ENCODE peak calls at places on chromosomes 7 and 10, in seven cellular contexts. One of them, this sample, is unnamed.

GRCh38 chr10:20839141-20839540 is 58.0 kb downstream of the NEBL start:
- DNase-seq in stimulated activated CD4-positive, alpha-beta T cell treated with anti-CD3 and anti-CD28 coated beads, Interleukin-1b, Interleukin-23, amount 100 ng/mL, for 4 hours: no peak
- DNase-seq in adipocyte: no peak
- DNase-seq in effector CD4-positive, alpha-beta T cell: no peak
- DNase-seq in hepatocyte: no peak
- DNase-seq in dorsolateral prefrontal cortex: no peak
- DNase-seq in activated naive CD8-positive, alpha-beta T cell treated with anti-CD3 and anti-CD28 coated beads, Interleukin-2, amount 50 U/mL, for 24 hours: no peak
- DNase-seq in this sample: no peak

GRCh38 chr7:3393862-3394261 is 92.8 kb downstream of the SDK1 start:
- DNase-seq in dorsolateral prefrontal cortex: no peak
- DNase-seq in adipocyte: no peak
- DNase-seq in activated naive CD8-positive, alpha-beta T cell treated with anti-CD3 and anti-CD28 coated beads, Interleukin-2, amount 50 U/mL, for 24 hours: no peak
- DNase-seq in hepatocyte: no peak
- DNase-seq in stimulated activated CD4-positive, alpha-beta T cell treated with anti-CD3 and anti-CD28 coated beads, Interleukin-1b, Interleukin-23, amount 100 ng/mL, for 4 hours: no peak
- DNase-seq in effector CD4-positive, alpha-beta T cell: no peak
- DNase-seq in this sample: no peak

GRCh38 chr10:38054361-38054797 is 39.8 kb upstream of the ZNF37A start:
- DNase-seq in adipocyte: peak
- DNase-seq in activated naive CD8-positive, alpha-beta T cell treated with anti-CD3 and anti-CD28 coated beads, Interleukin-2, amount 50 U/mL, for 24 hours: no peak
- DNase-seq in stimulated activated CD4-positive, alpha-beta T cell treated with anti-CD3 and anti-CD28 coated beads, Interleukin-1b, Interleukin-23, amount 100 ng/mL, for 4 hours: no peak
- DNase-seq in dorsolateral prefrontal cortex: no peak
- DNase-seq in hepatocyte: peak
- DNase-seq in effector CD4-positive, alpha-beta T cell: no peak
- DNase-seq in this sample: no peak

GRCh38 chr7:140330128-140330527 is 68.2 kb downstream of the SLC37A3 start:
- DNase-seq in stimulated activated CD4-positive, alpha-beta T cell treated with anti-CD3 and anti-CD28 coated beads, Interleukin-1b, Interleukin-23, amount 100 ng/mL, for 4 hours: no peak
- DNase-seq in activated naive CD8-positive, alpha-beta T cell treated with anti-CD3 and anti-CD28 coated beads, Interleukin-2, amount 50 U/mL, for 24 hours: no peak
- DNase-seq in dorsolateral prefrontal cortex: peak
- DNase-seq in effector CD4-positive, alpha-beta T cell: no peak
- DNase-seq in adipocyte: no peak
- DNase-seq in hepatocyte: no peak
- DNase-seq in this sample: no peak

GRCh38 chr10:103800789-103801540 is 54.4 kb downstream of the SH3PXD2A start:
- DNase-seq in activated naive CD8-positive, alpha-beta T cell treated with anti-CD3 and anti-CD28 coated beads, Interleukin-2, amount 50 U/mL, for 24 hours: peak
- DNase-seq in stimulated activated CD4-positive, alpha-beta T cell treated with anti-CD3 and anti-CD28 coated beads, Interleukin-1b, Interleukin-23, amount 100 ng/mL, for 4 hours: peak
- DNase-seq in effector CD4-positive, alpha-beta T cell: no peak
- DNase-seq in hepatocyte: no peak
- DNase-seq in dorsolateral prefrontal cortex: no peak
- DNase-seq in adipocyte: no peak
- DNase-seq in this sample: peak

GRCh38 chr7:66502230-66503035 is 126.2 kb upstream of the KCTD7 start:
- DNase-seq in dorsolateral prefrontal cortex: no peak
- DNase-seq in stimulated activated CD4-positive, alpha-beta T cell treated with anti-CD3 and anti-CD28 coated beads, Interleukin-1b, Interleukin-23, amount 100 ng/mL, for 4 hours: no peak
- DNase-seq in effector CD4-positive, alpha-beta T cell: no peak
- DNase-seq in adipocyte: no peak
- DNase-seq in activated naive CD8-positive, alpha-beta T cell treated with anti-CD3 and anti-CD28 coated beads, Interleukin-2, amount 50 U/mL, for 24 hours: no peak
- DNase-seq in hepatocyte: no peak
- DNase-seq in this sample: peak

GRCh38 chr7:12635830-12636229 is 51.6 kb upstream of the ARL4A start:
- DNase-seq in hepatocyte: no peak
- DNase-seq in adipocyte: peak
- DNase-seq in effector CD4-positive, alpha-beta T cell: no peak
- DNase-seq in stimulated activated CD4-positive, alpha-beta T cell treated with anti-CD3 and anti-CD28 coated beads, Interleukin-1b, Interleukin-23, amount 100 ng/mL, for 4 hours: no peak
- DNase-seq in activated naive CD8-positive, alpha-beta T cell treated with anti-CD3 and anti-CD28 coated beads, Interleukin-2, amount 50 U/mL, for 24 hours: no peak
- DNase-seq in dorsolateral prefrontal cortex: no peak
- DNase-seq in this sample: no peak

GRCh38 chr7:27347261-27347610 is 104.6 kb downstream of the EVX1 start:
- DNase-seq in dorsolateral prefrontal cortex: no peak
- DNase-seq in adipocyte: no peak
- DNase-seq in activated naive CD8-positive, alpha-beta T cell treated with anti-CD3 and anti-CD28 coated beads, Interleukin-2, amount 50 U/mL, for 24 hours: no peak
- DNase-seq in effector CD4-positive, alpha-beta T cell: no peak
- DNase-seq in hepatocyte: no peak
- DNase-seq in stimulated activated CD4-positive, alpha-beta T cell treated with anti-CD3 and anti-CD28 coated beads, Interleukin-1b, Interleukin-23, amount 100 ng/mL, for 4 hours: no peak
- DNase-seq in this sample: no peak

GRCh38 chr10:63630085-63630927 is 109.1 kb downstream of the REEP3 start:
- DNase-seq in effector CD4-positive, alpha-beta T cell: peak
- DNase-seq in dorsolateral prefrontal cortex: peak
- DNase-seq in adipocyte: peak
- DNase-seq in activated naive CD8-positive, alpha-beta T cell treated with anti-CD3 and anti-CD28 coated beads, Interleukin-2, amount 50 U/mL, for 24 hours: peak
- DNase-seq in stimulated activated CD4-positive, alpha-beta T cell treated with anti-CD3 and anti-CD28 coated beads, Interleukin-1b, Interleukin-23, amount 100 ng/mL, for 4 hours: peak
- DNase-seq in hepatocyte: peak
- DNase-seq in this sample: peak

GRCh38 chr10:114110174-114110972 is 63.6 kb downstream of the CCDC186 start:
- DNase-seq in effector CD4-positive, alpha-beta T cell: no peak
- DNase-seq in activated naive CD8-positive, alpha-beta T cell treated with anti-CD3 and anti-CD28 coated beads, Interleukin-2, amount 50 U/mL, for 24 hours: no peak
- DNase-seq in hepatocyte: peak
- DNase-seq in stimulated activated CD4-positive, alpha-beta T cell treated with anti-CD3 and anti-CD28 coated beads, Interleukin-1b, Interleukin-23, amount 100 ng/mL, for 4 hours: no peak
- DNase-seq in adipocyte: no peak
- DNase-seq in dorsolateral prefrontal cortex: no peak
- DNase-seq in this sample: peak

GRCh38 chr10:73812662-73813061 is 1.3 kb upstream of the NDST2 start:
- DNase-seq in activated naive CD8-positive, alpha-beta T cell treated with anti-CD3 and anti-CD28 coated beads, Interleukin-2, amount 50 U/mL, for 24 hours: no peak
- DNase-seq in hepatocyte: no peak
- DNase-seq in effector CD4-positive, alpha-beta T cell: no peak
- DNase-seq in adipocyte: no peak
- DNase-seq in stimulated activated CD4-positive, alpha-beta T cell treated with anti-CD3 and anti-CD28 coated beads, Interleukin-1b, Interleukin-23, amount 100 ng/mL, for 4 hours: no peak
- DNase-seq in dorsolateral prefrontal cortex: no peak
- DNase-seq in this sample: no peak

GRCh38 chr7:42159150-42159549 is 77.9 kb downstream of the GLI3 start:
- DNase-seq in adipocyte: peak
- DNase-seq in effector CD4-positive, alpha-beta T cell: no peak
- DNase-seq in dorsolateral prefrontal cortex: no peak
- DNase-seq in hepatocyte: no peak
- DNase-seq in activated naive CD8-positive, alpha-beta T cell treated with anti-CD3 and anti-CD28 coated beads, Interleukin-2, amount 50 U/mL, for 24 hours: no peak
- DNase-seq in stimulated activated CD4-positive, alpha-beta T cell treated with anti-CD3 and anti-CD28 coated beads, Interleukin-1b, Interleukin-23, amount 100 ng/mL, for 4 hours: no peak
- DNase-seq in this sample: no peak

GRCh38 chr7:66528652-66529051 is 100.0 kb upstream of the KCTD7 start:
- DNase-seq in dorsolateral prefrontal cortex: no peak
- DNase-seq in hepatocyte: no peak
- DNase-seq in stimulated activated CD4-positive, alpha-beta T cell treated with anti-CD3 and anti-CD28 coated beads, Interleukin-1b, Interleukin-23, amount 100 ng/mL, for 4 hours: no peak
- DNase-seq in effector CD4-positive, alpha-beta T cell: no peak
- DNase-seq in activated naive CD8-positive, alpha-beta T cell treated with anti-CD3 and anti-CD28 coated beads, Interleukin-2, amount 50 U/mL, for 24 hours: no peak
- DNase-seq in adipocyte: no peak
- DNase-seq in this sample: no peak

GRCh38 chr10:75773139-75773801 is 341.8 kb downstream of the LRMDA start:
- DNase-seq in adipocyte: no peak
- DNase-seq in effector CD4-positive, alpha-beta T cell: no peak
- DNase-seq in dorsolateral prefrontal cortex: no peak
- DNase-seq in hepatocyte: peak
- DNase-seq in stimulated activated CD4-positive, alpha-beta T cell treated with anti-CD3 and anti-CD28 coated beads, Interleukin-1b, Interleukin-23, amount 100 ng/mL, for 4 hours: no peak
- DNase-seq in activated naive CD8-positive, alpha-beta T cell treated with anti-CD3 and anti-CD28 coated beads, Interleukin-2, amount 50 U/mL, for 24 hours: no peak
- DNase-seq in this sample: no peak

GRCh38 chr7:73827568-73828106 is 3.2 kb upstream of the CLDN4 start:
- DNase-seq in activated naive CD8-positive, alpha-beta T cell treated with anti-CD3 and anti-CD28 coated beads, Interleukin-2, amount 50 U/mL, for 24 hours: no peak
- DNase-seq in hepatocyte: peak
- DNase-seq in effector CD4-positive, alpha-beta T cell: no peak
- DNase-seq in adipocyte: no peak
- DNase-seq in dorsolateral prefrontal cortex: no peak
- DNase-seq in stimulated activated CD4-positive, alpha-beta T cell treated with anti-CD3 and anti-CD28 coated beads, Interleukin-1b, Interleukin-23, amount 100 ng/mL, for 4 hours: no peak
- DNase-seq in this sample: no peak

GRCh38 chr7:28346256-28346655 is 66.1 kb upstream of the CREB5 start:
- DNase-seq in effector CD4-positive, alpha-beta T cell: no peak
- DNase-seq in activated naive CD8-positive, alpha-beta T cell treated with anti-CD3 and anti-CD28 coated beads, Interleukin-2, amount 50 U/mL, for 24 hours: no peak
- DNase-seq in dorsolateral prefrontal cortex: no peak
- DNase-seq in adipocyte: no peak
- DNase-seq in hepatocyte: no peak
- DNase-seq in stimulated activated CD4-positive, alpha-beta T cell treated with anti-CD3 and anti-CD28 coated beads, Interleukin-1b, Interleukin-23, amount 100 ng/mL, for 4 hours: no peak
- DNase-seq in this sample: no peak

GRCh38 chr7:80941206-80941758 is 22.4 kb upstream of the SEMA3C start:
- DNase-seq in hepatocyte: peak
- DNase-seq in dorsolateral prefrontal cortex: no peak
- DNase-seq in activated naive CD8-positive, alpha-beta T cell treated with anti-CD3 and anti-CD28 coated beads, Interleukin-2, amount 50 U/mL, for 24 hours: no peak
- DNase-seq in effector CD4-positive, alpha-beta T cell: no peak
- DNase-seq in stimulated activated CD4-positive, alpha-beta T cell treated with anti-CD3 and anti-CD28 coated beads, Interleukin-1b, Interleukin-23, amount 100 ng/mL, for 4 hours: no peak
- DNase-seq in adipocyte: peak
- DNase-seq in this sample: no peak

GRCh38 chr7:151432658-151433521 is 7.1 kb downstream of the CRYGN start:
- DNase-seq in stimulated activated CD4-positive, alpha-beta T cell treated with anti-CD3 and anti-CD28 coated beads, Interleukin-1b, Interleukin-23, amount 100 ng/mL, for 4 hours: no peak
- DNase-seq in activated naive CD8-positive, alpha-beta T cell treated with anti-CD3 and anti-CD28 coated beads, Interleukin-2, amount 50 U/mL, for 24 hours: peak
- DNase-seq in dorsolateral prefrontal cortex: no peak
- DNase-seq in hepatocyte: no peak
- DNase-seq in adipocyte: no peak
- DNase-seq in effector CD4-positive, alpha-beta T cell: peak
- DNase-seq in this sample: no peak

GRCh38 chr10:62268399-62269076 is at the start of gene RTKN2:
- DNase-seq in dorsolateral prefrontal cortex: peak
- DNase-seq in effector CD4-positive, alpha-beta T cell: peak
- DNase-seq in hepatocyte: peak
- DNase-seq in activated naive CD8-positive, alpha-beta T cell treated with anti-CD3 and anti-CD28 coated beads, Interleukin-2, amount 50 U/mL, for 24 hours: peak
- DNase-seq in stimulated activated CD4-positive, alpha-beta T cell treated with anti-CD3 and anti-CD28 coated beads, Interleukin-1b, Interleukin-23, amount 100 ng/mL, for 4 hours: peak
- DNase-seq in adipocyte: peak
- DNase-seq in this sample: peak

GRCh38 chr7:30702200-30702599 is 19.9 kb upstream of the CRHR2 start:
- DNase-seq in dorsolateral prefrontal cortex: no peak
- DNase-seq in activated naive CD8-positive, alpha-beta T cell treated with anti-CD3 and anti-CD28 coated beads, Interleukin-2, amount 50 U/mL, for 24 hours: no peak
- DNase-seq in effector CD4-positive, alpha-beta T cell: peak
- DNase-seq in stimulated activated CD4-positive, alpha-beta T cell treated with anti-CD3 and anti-CD28 coated beads, Interleukin-1b, Interleukin-23, amount 100 ng/mL, for 4 hours: no peak
- DNase-seq in hepatocyte: no peak
- DNase-seq in adipocyte: no peak
- DNase-seq in this sample: no peak

GRCh38 chr7:22811746-22812280 is 10.8 kb downstream of the TOMM7 start:
- DNase-seq in activated naive CD8-positive, alpha-beta T cell treated with anti-CD3 and anti-CD28 coated beads, Interleukin-2, amount 50 U/mL, for 24 hours: no peak
- DNase-seq in adipocyte: no peak
- DNase-seq in effector CD4-positive, alpha-beta T cell: no peak
- DNase-seq in hepatocyte: no peak
- DNase-seq in stimulated activated CD4-positive, alpha-beta T cell treated with anti-CD3 and anti-CD28 coated beads, Interleukin-1b, Interleukin-23, amount 100 ng/mL, for 4 hours: no peak
- DNase-seq in dorsolateral prefrontal cortex: no peak
- DNase-seq in this sample: no peak

GRCh38 chr7:47400741-47401206 is 181.1 kb downstream of the TNS3 start:
- DNase-seq in activated naive CD8-positive, alpha-beta T cell treated with anti-CD3 and anti-CD28 coated beads, Interleukin-2, amount 50 U/mL, for 24 hours: no peak
- DNase-seq in hepatocyte: no peak
- DNase-seq in effector CD4-positive, alpha-beta T cell: no peak
- DNase-seq in dorsolateral prefrontal cortex: no peak
- DNase-seq in adipocyte: no peak
- DNase-seq in stimulated activated CD4-positive, alpha-beta T cell treated with anti-CD3 and anti-CD28 coated beads, Interleukin-1b, Interleukin-23, amount 100 ng/mL, for 4 hours: no peak
- DNase-seq in this sample: no peak

GRCh38 chr10:84407390-84408049 is 79.1 kb downstream of the CCSER2 start:
- DNase-seq in adipocyte: no peak
- DNase-seq in dorsolateral prefrontal cortex: no peak
- DNase-seq in effector CD4-positive, alpha-beta T cell: no peak
- DNase-seq in stimulated activated CD4-positive, alpha-beta T cell treated with anti-CD3 and anti-CD28 coated beads, Interleukin-1b, Interleukin-23, amount 100 ng/mL, for 4 hours: no peak
- DNase-seq in activated naive CD8-positive, alpha-beta T cell treated with anti-CD3 and anti-CD28 coated beads, Interleukin-2, amount 50 U/mL, for 24 hours: no peak
- DNase-seq in hepatocyte: no peak
- DNase-seq in this sample: no peak

GRCh38 chr10:130014734-130015695 is 50.9 kb upstream of the EBF3 start:
- DNase-seq in activated naive CD8-positive, alpha-beta T cell treated with anti-CD3 and anti-CD28 coated beads, Interleukin-2, amount 50 U/mL, for 24 hours: no peak
- DNase-seq in adipocyte: no peak
- DNase-seq in dorsolateral prefrontal cortex: no peak
- DNase-seq in stimulated activated CD4-positive, alpha-beta T cell treated with anti-CD3 and anti-CD28 coated beads, Interleukin-1b, Interleukin-23, amount 100 ng/mL, for 4 hours: no peak
- DNase-seq in effector CD4-positive, alpha-beta T cell: no peak
- DNase-seq in hepatocyte: peak
- DNase-seq in this sample: no peak

GRCh38 chr10:103554488-103555320 is 61.2 kb downstream of the NEURL1 start:
- DNase-seq in adipocyte: peak
- DNase-seq in dorsolateral prefrontal cortex: peak
- DNase-seq in effector CD4-positive, alpha-beta T cell: no peak
- DNase-seq in hepatocyte: peak
- DNase-seq in activated naive CD8-positive, alpha-beta T cell treated with anti-CD3 and anti-CD28 coated beads, Interleukin-2, amount 50 U/mL, for 24 hours: peak
- DNase-seq in stimulated activated CD4-positive, alpha-beta T cell treated with anti-CD3 and anti-CD28 coated beads, Interleukin-1b, Interleukin-23, amount 100 ng/mL, for 4 hours: no peak
- DNase-seq in this sample: peak

GRCh38 chr7:81956520-81956919 is 186.7 kb upstream of the HGF start:
- DNase-seq in dorsolateral prefrontal cortex: no peak
- DNase-seq in effector CD4-positive, alpha-beta T cell: no peak
- DNase-seq in hepatocyte: peak
- DNase-seq in adipocyte: peak
- DNase-seq in stimulated activated CD4-positive, alpha-beta T cell treated with anti-CD3 and anti-CD28 coated beads, Interleukin-1b, Interleukin-23, amount 100 ng/mL, for 4 hours: no peak
- DNase-seq in activated naive CD8-positive, alpha-beta T cell treated with anti-CD3 and anti-CD28 coated beads, Interleukin-2, amount 50 U/mL, for 24 hours: no peak
- DNase-seq in this sample: peak

GRCh38 chr10:86107131-86107530 is 259.5 kb downstream of the GRID1 start:
- DNase-seq in stimulated activated CD4-positive, alpha-beta T cell treated with anti-CD3 and anti-CD28 coated beads, Interleukin-1b, Interleukin-23, amount 100 ng/mL, for 4 hours: no peak
- DNase-seq in dorsolateral prefrontal cortex: no peak
- DNase-seq in effector CD4-positive, alpha-beta T cell: no peak
- DNase-seq in hepatocyte: no peak
- DNase-seq in activated naive CD8-positive, alpha-beta T cell treated with anti-CD3 and anti-CD28 coated beads, Interleukin-2, amount 50 U/mL, for 24 hours: no peak
- DNase-seq in adipocyte: no peak
- DNase-seq in this sample: no peak

GRCh38 chr10:4981722-4982471 is 18.7 kb downstream of the AKR1C1 start:
- DNase-seq in dorsolateral prefrontal cortex: no peak
- DNase-seq in adipocyte: peak
- DNase-seq in hepatocyte: peak
- DNase-seq in stimulated activated CD4-positive, alpha-beta T cell treated with anti-CD3 and anti-CD28 coated beads, Interleukin-1b, Interleukin-23, amount 100 ng/mL, for 4 hours: no peak
- DNase-seq in effector CD4-positive, alpha-beta T cell: no peak
- DNase-seq in activated naive CD8-positive, alpha-beta T cell treated with anti-CD3 and anti-CD28 coated beads, Interleukin-2, amount 50 U/mL, for 24 hours: no peak
- DNase-seq in this sample: peak

GRCh38 chr7:142853739-142854504 is 954 bp upstream of the EPHB6 start:
- DNase-seq in activated naive CD8-positive, alpha-beta T cell treated with anti-CD3 and anti-CD28 coated beads, Interleukin-2, amount 50 U/mL, for 24 hours: peak
- DNase-seq in effector CD4-positive, alpha-beta T cell: peak
- DNase-seq in dorsolateral prefrontal cortex: no peak
- DNase-seq in hepatocyte: peak
- DNase-seq in stimulated activated CD4-positive, alpha-beta T cell treated with anti-CD3 and anti-CD28 coated beads, Interleukin-1b, Interleukin-23, amount 100 ng/mL, for 4 hours: peak
- DNase-seq in adipocyte: peak
- DNase-seq in this sample: peak